ENCODE peak calls at places on chromosomes 16 and 17, in six cellular contexts. G, Y, R, V, Z and N are unnamed samples.

GRCh38 chr16:72195609-72196008 is 23.7 kb upstream of the PMFBP1 start:
- DNase-seq in G (no peak), Y (no peak), R (no peak), V (no peak), Z (peak; percentile 67), N (no peak)

GRCh38 chr16:62077998-62078397 is 41.8 kb upstream of the CDH8 start:
- DNase-seq in G (no peak), Y (peak; percentile 7), R (no peak), V (no peak), Z (peak; percentile 81), N (no peak)

GRCh38 chr17:12631076-12631475 is 34.6 kb upstream of the MYOCD start:
- DNase-seq in G (no peak), Y (no peak), R (no peak), V (no peak), Z (no peak), N (peak; percentile 19)

GRCh38 chr17:76681222-76682137 is 29.3 kb downstream of the MXRA7 start:
- DNase-seq in G (no peak), Y (peak; percentile 68), R (peak; percentile 21), V (no peak), Z (peak; percentile 93), N (peak; percentile 70)

GRCh38 chr17:18033442-18034099 is 5.4 kb downstream of the ATPAF2 start:
- DNase-seq in G (peak; percentile 55), Y (peak; percentile 76), R (peak; percentile 68), V (peak; percentile 58), Z (peak; percentile 53), N (peak; percentile 79)

GRCh38 chr16:87207509-87207908 is 109.7 kb downstream of the C16orf95 start:
- DNase-seq in G (peak; percentile 72), Y (no peak), R (no peak), V (no peak), Z (no peak), N (peak; percentile 84)

GRCh38 chr17:78358538-78359215 is 1.2 kb downstream of the SOCS3 start:
- DNase-seq in G (no peak), Y (no peak), R (no peak), V (no peak), Z (peak; percentile 59), N (no peak)

GRCh38 chr17:18187816-18188761 is 4.5 kb downstream of the ALKBH5 start:
- DNase-seq in G (no peak), Y (no peak), R (no peak), V (no peak), Z (no peak), N (peak; percentile 50)

GRCh38 chr17:75525806-75526554 is 483 bp downstream of the LLGL2 start:
- DNase-seq in G (no peak), Y (no peak), R (no peak), V (no peak), Z (peak; percentile 69), N (no peak)

GRCh38 chr16:23016372-23016771 is 132.9 kb downstream of the USP31 start:
- DNase-seq in G (no peak), Y (no peak), R (peak; percentile 18), V (no peak), Z (no peak), N (no peak)

GRCh38 chr17:7440113-7440822 is 956 bp downstream of the FGF11 start:
- DNase-seq in G (no peak), Y (no peak), R (no peak), V (no peak), Z (peak; percentile 85), N (peak; percentile 37)